ENCODE peak calls at places on chromosomes 2 and 18, in four cellular contexts. O is mammary epithelial cell, W is Karpas-422, U is A549. S is an unnamed sample.
A peak's percentile ranks its signal among the peaks of the same experiment; 100 is the strongest.

GRCh38 chr18:61852496-61852895 is 40.3 kb downstream of the RNF152 start:
- DNase-seq in O (peak; percentile 89), W (no peak), U (no peak), S (no peak)

GRCh38 chr2:12440731-12441130 is 276.0 kb upstream of the TRIB2 start:
- DNase-seq in U (no peak), W (no peak), O (no peak), S (no peak)

GRCh38 chr2:218293715-218294429 is 1.6 kb upstream of the TMBIM1 start:
- DNase-seq in W (no peak), O (no peak), U (no peak), S (no peak)

GRCh38 chr2:48768669-48769068 is 13.1 kb upstream of the LHCGR start:
- DNase-seq in W (no peak), O (peak; percentile 7), U (no peak), S (no peak)

GRCh38 chr2:174858745-174859144 is 94.5 kb upstream of the CHRNA1 start:
- DNase-seq in U (no peak), O (no peak), W (no peak), S (no peak)

GRCh38 chr2:5666798-5667197 is 25.4 kb upstream of the SOX11 start:
- DNase-seq in U (no peak), O (no peak), W (no peak), S (no peak)

GRCh38 chr2:172213116-172213515 is 110.4 kb upstream of the DLX2 start:
- DNase-seq in O (no peak), U (no peak), W (no peak), S (no peak)

GRCh38 chr2:74814102-74814501 is 19.8 kb upstream of the HK2 start:
- DNase-seq in W (no peak), U (no peak), O (no peak), S (no peak)

GRCh38 chr18:56393870-56394269 is 244.5 kb downstream of the TXNL1 start:
- DNase-seq in O (no peak), W (no peak), U (no peak), S (no peak)

GRCh38 chr2:55109219-55109891 is 59.1 kb upstream of the RTN4 start:
- DNase-seq in W (no peak), U (peak; percentile 36), O (no peak), S (no peak)

GRCh38 chr2:23445450-23445868 is 60.5 kb downstream of the KLHL29 start:
- DNase-seq in W (peak; percentile 43), O (peak; percentile 83), U (no peak), S (no peak)

GRCh38 chr18:63312731-63313408 is 6.7 kb downstream of the BCL2 start:
- DNase-seq in U (no peak), O (no peak), W (peak; percentile 61), S (no peak)
- H3K4me1 ChIP-seq in U (no peaks in the 10 kb centered on the region), O (no peaks in the 10 kb centered on the region), W (peaks cover 84% of the 10 kb centered on the region), S (no peaks in the 10 kb centered on the region)

GRCh38 chr2:47070155-47070919 is 84.8 kb downstream of the STPG4 start:
- DNase-seq in W (no peak), O (no peak), U (no peak), S (no peak)
- H3K27ac ChIP-seq in W (no peak overlapping the region), O (peak overlapping the region; percentile 6), U (peak overlapping the region; percentile 90), S (peak overlapping the region; percentile 96)

DNA sequence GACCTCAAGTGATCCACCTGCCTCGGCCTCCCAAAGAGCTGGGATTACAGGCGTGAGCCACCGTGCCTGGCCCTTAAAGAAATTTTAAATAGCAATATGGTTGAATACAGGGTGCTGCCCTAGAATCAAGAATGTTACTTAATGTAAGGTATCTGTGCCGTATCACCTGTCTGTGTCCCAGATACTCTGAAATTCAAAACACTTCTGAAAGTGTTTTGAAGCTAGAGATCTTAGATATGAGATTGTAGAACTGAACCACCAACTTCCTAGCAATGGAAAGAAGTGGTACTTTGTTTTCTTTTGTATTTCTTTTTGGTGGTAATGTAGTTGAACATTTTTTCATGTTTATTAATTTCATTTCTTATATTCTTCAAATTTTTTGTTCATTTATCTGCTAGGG is 13.0 kb downstream of the PTPN4 start:
- DNase-seq in O (no peak), U (no peak), W (no peak), S (no peak)
- H3K4me1 ChIP-seq in O (no peaks in the 10 kb centered on the region), U (peaks cover 13% of the 10 kb centered on the region), W (no peaks in the 10 kb centered on the region), S (peaks cover 15% of the 10 kb centered on the region)

GRCh38 chr2:36667931-36668330 is 28.6 kb upstream of the VIT start:
- DNase-seq in O (no peak), W (no peak), U (no peak), S (no peak)
- H3K27ac ChIP-seq in O (no peak overlapping the region), W (no peak overlapping the region), U (no peak overlapping the region), S (no peak overlapping the region)

GRCh38 chr18:58391113-58391892 is 237.6 kb downstream of the ALPK2 start:
- DNase-seq in W (no peak), U (no peak), O (no peak), S (no peak)

GRCh38 chr18:58390399-58390798 is 238.5 kb downstream of the ALPK2 start:
- DNase-seq in O (no peak), W (no peak), U (no peak), S (no peak)

GRCh38 chr18:58387716-58388115 is 241.2 kb downstream of the ALPK2 start:
- DNase-seq in O (no peak), U (no peak), W (no peak), S (no peak)

GRCh38 chr18:58388736-58389135 is 240.2 kb downstream of the ALPK2 start:
- DNase-seq in W (no peak), O (no peak), U (no peak), S (no peak)

GRCh38 chr18:58389745-58390144 is 239.1 kb downstream of the ALPK2 start:
- DNase-seq in W (no peak), U (no peak), O (no peak), S (no peak)
- H3K4me1 ChIP-seq in W (no peaks in the 10 kb centered on the region), U (no peaks in the 10 kb centered on the region), O (no peaks in the 10 kb centered on the region), S (peaks cover 4% of the 10 kb centered on the region)

GRCh38 chr2:197515277-197515797 is 529 bp upstream of the MOB4 start:
- DNase-seq in O (no peak), U (no peak), W (no peak), S (peak; percentile 14)

GRCh38 chr2:197517150-197517549 is 1.3 kb downstream of the MOB4 start:
- DNase-seq in O (no peak), W (no peak), U (no peak), S (no peak)

GRCh38 chr2:197515798-197516761 is at the start of gene MOB4:
- DNase-seq in W (peak; percentile 98), O (peak; percentile 93), U (peak; percentile 73), S (peak; percentile 97)

DNA sequence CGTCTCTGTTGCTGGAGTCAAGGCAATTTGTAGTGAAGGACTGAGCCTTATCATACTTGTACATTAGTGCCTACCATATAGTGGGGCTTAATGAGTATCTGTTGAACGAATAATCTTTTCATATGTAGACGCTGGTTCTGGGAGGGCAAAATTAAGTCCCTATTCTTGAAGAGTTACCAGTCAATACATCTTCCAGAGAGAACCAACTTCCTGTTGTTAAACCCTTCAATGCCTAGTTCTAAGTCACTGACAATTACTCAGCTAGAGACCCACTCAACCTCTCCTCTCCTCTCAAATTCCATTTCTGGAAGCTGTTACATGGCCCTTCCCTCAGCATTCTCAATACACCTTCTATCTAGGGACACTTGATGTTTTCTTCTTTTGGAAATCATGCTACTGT is 1.1 kb upstream of the MOB4 start:
- DNase-seq in O (no peak), U (no peak), W (peak; percentile 60), S (peak; percentile 31)
- H3K27ac ChIP-seq in O (no peak overlapping the region), U (peak overlapping the region; percentile 98), W (peak overlapping the region; percentile 88), S (peak overlapping the region; percentile 90)

S was measured in cardiac muscle cell.